ENCODE peak calls at places on chromosome 15, in five cellular contexts. Z, X, L, Q and U are unnamed samples.

GRCh38 chr15:75171408-75171807 is 30.3 kb upstream of the C15orf39 start:
- DNase-seq in Z (no peak), L (no peak), X (no peak), Q (no peak), U (peak)

GRCh38 chr15:74795961-74796625 is 14.2 kb downstream of the CSK start:
- DNase-seq in L (no peak), X (no peak), Z (no peak), Q (no peak), U (no peak)

GRCh38 chr15:63243101-63243500 is 34.3 kb upstream of the APH1B start:
- DNase-seq in Q (no peak), Z (no peak), L (no peak), X (no peak), U (peak)

GRCh38 chr15:62857411-62857853 is 185.1 kb upstream of the TPM1 start:
- DNase-seq in Z (no peak), X (peak), Q (no peak), L (no peak), U (no peak)

GRCh38 chr15:53384417-53384816 is 375.0 kb downstream of the WDR72 start:
- DNase-seq in L (no peak), Q (no peak), X (peak), Z (peak), U (no peak)

GRCh38 chr15:63374686-63375520 is 6.7 kb downstream of the CA12 start:
- DNase-seq in Z (no peak), L (no peak), X (peak), Q (no peak), U (peak)

GRCh38 chr15:101108791-101109190 is 143.1 kb downstream of the CHSY1 start:
- DNase-seq in L (no peak), X (no peak), Q (no peak), Z (no peak), U (no peak)

GRCh38 chr15:58332676-58333400 is 99.0 kb upstream of the LIPC start:
- DNase-seq in L (no peak), X (peak), Z (no peak), Q (peak), U (peak)

GRCh38 chr15:31042731-31043130 is 51.3 kb upstream of the MTMR10 start:
- DNase-seq in Q (no peak), Z (no peak), X (no peak), L (no peak), U (no peak)

GRCh38 chr15:97023131-97023844 is 692.8 kb downstream of the NR2F2 start:
- DNase-seq in X (no peak), Z (no peak), Q (no peak), L (no peak), U (no peak)

GRCh38 chr15:99994849-99995248 is 261.6 kb upstream of the LYSMD4 start:
- DNase-seq in Q (no peak), Z (no peak), X (no peak), L (no peak), U (no peak)

GRCh38 chr15:51499379-51499976 is 123.1 kb downstream of the DMXL2 start:
- DNase-seq in L (peak), Z (no peak), X (peak), Q (peak), U (peak)

GRCh38 chr15:30953731-30954378 is 37.6 kb downstream of the MTMR10 start:
- DNase-seq in X (peak), Z (no peak), Q (peak), L (no peak), U (peak)

GRCh38 chr15:81023483-81024264 is 23.0 kb downstream of the TLNRD1 start:
- DNase-seq in L (no peak), X (no peak), Q (peak), Z (no peak), U (peak)

GRCh38 chr15:57444877-57445513 is 68.7 kb downstream of the CGNL1 start:
- DNase-seq in Z (no peak), L (no peak), X (no peak), Q (no peak), U (no peak)

GRCh38 chr15:29674661-29675533 is 147.4 kb downstream of the TJP1 start:
- DNase-seq in X (peak), Q (peak), Z (peak), L (peak), U (peak)

GRCh38 chr15:41934843-41935242 is 37.5 kb downstream of the EHD4 start:
- DNase-seq in Q (no peak), L (no peak), Z (peak), X (no peak), U (no peak)

GRCh38 chr15:84855765-84856164 is 28.7 kb upstream of the SLC28A1 start:
- DNase-seq in X (no peak), Q (no peak), L (no peak), Z (no peak), U (no peak)

GRCh38 chr15:85702321-85703230 is 92.1 kb downstream of the KLHL25 start:
- DNase-seq in L (no peak), X (no peak), Q (no peak), Z (no peak), U (peak)

GRCh38 chr15:77083381-77084160 is 12.7 kb upstream of the TSPAN3 start:
- DNase-seq in Q (no peak), X (peak), L (peak), Z (peak), U (peak)

GRCh38 chr15:39799552-39800011 is 16.9 kb upstream of the FSIP1 start:
- DNase-seq in Z (no peak), Q (no peak), X (no peak), L (no peak), U (no peak)
- H3K4me2 ChIP-seq in Z (no peak), Q (no peak), X (no peak), L (no peak), U (no peak)

GRCh38 chr15:45548753-45549520 is 26.4 kb upstream of the SLC30A4 start:
- DNase-seq in L (no peak), Z (no peak), X (no peak), Q (peak), U (no peak)

GRCh38 chr15:45549831-45550230 is 27.3 kb upstream of the SLC30A4 start:
- DNase-seq in Q (no peak), Z (no peak), L (no peak), X (no peak), U (peak)

GRCh38 chr15:45555914-45556608 is 31.1 kb upstream of the BLOC1S6 start:
- DNase-seq in Q (no peak), X (no peak), L (no peak), Z (no peak), U (no peak)

GRCh38 chr15:45550436-45550835 is 27.9 kb upstream of the SLC30A4 start:
- DNase-seq in X (no peak), Q (no peak), L (no peak), Z (no peak), U (peak)

DNA sequence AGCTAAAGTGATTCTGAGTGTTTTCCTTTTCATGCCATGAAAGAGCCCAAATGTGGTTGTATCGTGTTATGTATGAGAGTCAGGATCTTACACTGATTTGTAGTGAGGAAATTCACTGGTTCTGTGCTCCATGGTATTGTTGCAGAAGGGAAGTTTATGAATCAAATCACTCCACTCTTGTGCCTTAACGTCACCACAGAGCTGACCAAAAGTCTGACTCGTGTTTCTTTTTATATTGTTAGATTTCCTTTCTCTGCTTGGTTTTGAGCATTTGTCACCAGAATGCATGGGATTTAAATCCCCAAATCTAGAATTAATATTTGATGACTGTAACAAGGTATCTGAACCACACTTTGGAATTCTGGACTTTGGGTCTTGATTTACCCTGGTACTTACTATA is 29.1 kb upstream of the SLC30A4 start:
- DNase-seq in L (no peak), Z (no peak), Q (no peak), X (no peak), U (peak)
- TF ChIP-seq RAD21 in L (no peak), Z (no peak), Q (no peak), X (no peak), U (no peak)

GRCh38 chr15:66623801-66624453 is 58.1 kb upstream of the LCTL start:
- DNase-seq in L (no peak), X (no peak), Z (no peak), Q (peak), U (no peak)

GRCh38 chr15:66619152-66619903 is 53.5 kb upstream of the LCTL start:
- DNase-seq in L (peak), Z (peak), Q (peak), X (peak), U (peak)

GRCh38 chr15:66620744-66621344 is 55.0 kb upstream of the LCTL start:
- DNase-seq in Q (no peak), X (no peak), Z (no peak), L (no peak), U (no peak)

GRCh38 chr15:66622677-66623076 is 56.9 kb upstream of the LCTL start:
- DNase-seq in Z (no peak), L (no peak), X (no peak), Q (no peak), U (no peak)

DNA sequence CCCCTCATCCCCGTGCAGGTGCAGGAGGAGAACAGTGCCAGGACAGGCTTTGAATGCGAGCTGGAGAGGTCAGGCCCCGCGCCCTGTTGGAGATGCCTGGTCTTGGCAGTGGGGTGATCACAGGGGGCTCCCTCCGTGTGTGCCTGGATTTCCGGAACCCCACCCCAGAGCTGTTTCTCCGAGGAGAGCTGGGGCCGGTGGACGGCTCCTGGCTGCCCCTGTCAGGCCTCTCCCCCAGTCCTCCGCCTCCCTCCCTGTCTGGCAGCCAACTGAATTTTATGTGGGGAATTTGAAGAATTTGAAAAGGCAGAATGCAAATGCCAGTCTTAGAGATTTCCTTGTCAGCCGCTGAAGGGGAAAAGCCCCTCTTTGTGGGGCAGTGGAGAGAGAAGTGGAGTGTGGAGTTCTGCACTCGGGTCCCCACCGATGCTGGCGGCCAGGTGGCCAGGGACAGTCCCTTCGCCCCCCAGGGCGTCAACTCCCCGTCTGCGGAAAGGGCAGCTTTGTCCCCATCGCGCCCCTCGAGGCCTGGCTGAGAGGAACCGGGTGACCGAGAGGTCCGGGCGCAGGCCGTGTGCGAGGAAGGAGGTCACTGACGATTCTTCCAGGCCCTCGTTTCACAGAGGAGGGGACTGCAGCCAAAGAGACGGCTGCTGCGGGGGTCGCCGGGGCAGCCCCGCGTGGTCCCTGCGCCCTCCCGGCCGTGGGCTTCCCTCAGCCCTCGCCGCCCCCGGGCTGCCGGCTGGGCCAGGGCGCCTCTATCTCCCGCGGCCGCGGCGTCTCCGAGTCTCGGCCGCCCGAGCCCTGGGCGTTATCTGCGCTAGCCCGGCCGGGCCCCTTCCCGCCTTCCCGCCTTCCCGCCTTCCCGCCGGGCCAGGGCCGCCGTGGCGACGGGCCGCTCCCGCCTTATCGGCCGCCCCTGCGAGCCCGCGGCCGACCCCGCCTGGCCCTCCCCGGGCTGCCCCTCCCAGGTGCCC is 56.0 kb upstream of the LCTL start:
- DNase-seq in X (no peak), Q (peak), L (no peak), Z (peak), U (no peak)
- H3K4me2 ChIP-seq in X (no peak), Q (peak), L (no peak), Z (peak), U (no peak)

GRCh38 chr15:35307676-35308075 is 222.6 kb upstream of the NANOGP8 start:
- DNase-seq in L (no peak), X (no peak), Z (no peak), Q (no peak), U (no peak)

GRCh38 chr15:35305031-35305555 is 220.0 kb upstream of the NANOGP8 start:
- DNase-seq in X (no peak), Z (no peak), L (no peak), Q (no peak), U (no peak)

GRCh38 chr15:35305906-35306305 is 220.8 kb upstream of the NANOGP8 start:
- DNase-seq in Q (peak), L (no peak), X (peak), Z (no peak), U (peak)

GRCh38 chr15:35307026-35307425 is 221.9 kb upstream of the NANOGP8 start:
- DNase-seq in X (no peak), Z (no peak), L (no peak), Q (no peak), U (no peak)

DNA sequence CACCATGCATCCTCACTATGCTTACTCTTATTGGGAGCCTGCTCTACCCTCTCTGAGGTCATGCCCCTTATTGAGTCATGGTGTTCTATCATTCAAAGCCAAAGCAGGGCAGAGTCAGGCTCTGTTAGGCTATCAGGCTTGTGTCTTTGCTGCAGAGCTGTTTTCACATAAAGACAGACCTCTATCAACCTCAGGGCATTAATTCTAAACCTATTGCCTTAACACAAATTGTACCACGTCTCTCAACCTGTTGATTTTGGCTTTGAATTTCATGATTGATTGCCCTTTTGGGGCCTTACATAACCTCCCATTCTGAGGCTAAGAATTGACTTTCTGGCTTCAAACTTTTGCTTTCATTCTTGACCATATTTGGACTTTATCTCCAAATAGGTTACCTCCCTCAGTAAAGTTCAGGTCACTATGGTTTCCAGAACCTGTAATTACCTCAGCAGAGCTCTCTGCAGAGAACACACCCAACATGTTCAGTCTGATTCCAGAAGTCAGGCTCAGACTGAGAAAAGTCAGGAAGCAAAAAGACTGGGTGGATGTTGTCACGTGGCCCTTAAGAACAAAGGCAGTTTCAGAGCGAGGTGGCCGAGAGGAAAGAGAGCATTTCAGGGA is 221.4 kb upstream of the NANOGP8 start:
- DNase-seq in L (no peak), Z (no peak), X (peak), Q (peak), U (peak)
- TF ChIP-seq RAD21 in L (no peak), Z (no peak), X (no peak), Q (no peak), U (no peak)

DNA sequence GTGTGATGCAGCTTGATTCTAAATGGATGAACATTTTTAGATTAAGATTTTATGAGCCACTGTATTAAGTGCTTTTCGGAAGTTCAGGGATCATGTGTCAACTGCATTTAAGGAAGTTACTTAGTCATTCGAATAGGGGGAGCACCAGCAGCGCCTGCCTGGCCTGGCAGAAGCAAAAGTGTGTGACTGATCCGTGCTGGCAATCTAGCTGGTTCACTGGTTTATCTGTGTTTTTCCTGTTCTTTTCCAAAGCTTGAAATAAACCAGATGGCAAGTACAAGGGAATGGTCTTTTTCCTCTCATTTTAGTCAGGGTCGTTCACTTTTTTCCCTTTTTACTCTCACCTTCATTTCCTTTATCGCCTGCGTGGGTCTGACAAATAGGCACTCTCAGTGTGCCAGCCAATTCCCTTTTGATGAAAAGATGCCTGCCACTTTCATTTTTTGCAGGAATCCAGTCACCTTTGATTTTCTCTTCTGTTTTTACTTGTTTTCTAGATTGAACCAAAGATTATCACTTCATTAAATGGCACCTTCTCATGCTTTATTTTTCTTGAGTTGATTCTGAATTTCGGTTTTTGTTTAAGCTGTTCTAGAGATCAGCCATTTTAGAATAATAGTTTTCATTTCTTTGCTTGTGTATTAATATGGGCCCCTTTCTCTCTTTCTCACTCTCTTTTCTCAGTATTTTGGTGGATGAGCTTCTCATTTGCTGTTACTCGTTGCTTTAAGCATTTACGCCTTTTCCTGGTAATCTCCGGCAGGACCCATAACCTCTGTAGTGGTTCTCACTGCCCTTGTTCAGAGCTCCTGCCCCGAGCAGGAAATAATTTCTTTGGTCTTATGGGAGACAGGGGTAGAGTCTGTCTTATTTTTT is 2.8 kb downstream of the ABHD2 start:
- DNase-seq in X (peak), L (peak), Q (peak), Z (no peak), U (peak)
- H3K4me2 ChIP-seq in X (peak), L (peak), Q (peak), Z (no peak), U (peak)